ENCODE peak calls at places on chromosomes 3 and 15, in six cellular contexts. L is hepatocyte, N is HCT116, Q is OCI-LY7, O is GM23248, W is neural progenitor cell. T is an unnamed sample.

GRCh38 chr3:134056464-134056891 is 26.8 kb upstream of the SLCO2A1 start:
- DNase-seq in L (no peak), N (no peak), Q (no peak), O (no peak), W (no peak), T (no peak)

GRCh38 chr15:39079296-39079834 is 501.5 kb upstream of the THBS1 start:
- DNase-seq in L (peak), N (no peak), Q (no peak), O (peak), W (no peak), T (no peak)

GRCh38 chr3:133821767-133822638 is 16.4 kb downstream of the SRPRB start:
- DNase-seq in L (peak), N (peak), Q (no peak), O (peak), W (peak), T (peak)

GRCh38 chr15:49042165-49042564 is 4.1 kb downstream of the SECISBP2L start:
- DNase-seq in L (no peak), N (no peak), Q (no peak), O (no peak), W (no peak), T (no peak)

GRCh38 chr3:52827441-52827840 is 3.0 kb downstream of the ITIH4 start:
- DNase-seq in L (peak), N (no peak), Q (no peak), O (peak), W (no peak), T (no peak)

GRCh38 chr15:86333819-86334218 is 254.1 kb downstream of the AGBL1 start:
- DNase-seq in L (no peak), N (no peak), Q (no peak), O (no peak), W (no peak), T (no peak)

GRCh38 chr15:90228960-90229359 is 4.8 kb downstream of the CIB1 start:
- DNase-seq in L (no peak), N (no peak), Q (no peak), O (no peak), W (no peak), T (no peak)

GRCh38 chr3:107690522-107691138 is 167.9 kb downstream of the BBX start:
- DNase-seq in L (peak), N (peak), Q (peak), O (peak), W (peak), T (peak)

GRCh38 chr15:26325495-26325894 is 447.4 kb downstream of the GABRB3 start:
- DNase-seq in L (no peak), N (no peak), Q (no peak), O (no peak), W (no peak), T (no peak)

GRCh38 chr3:196684548-196685407 is 27.3 kb downstream of the CEP19 start:
- DNase-seq in L (peak), N (peak), Q (peak), O (peak), W (peak), T (peak)

GRCh38 chr3:58004972-58005371 is 3.2 kb upstream of the FLNB start:
- DNase-seq in L (no peak), N (no peak), Q (no peak), O (peak), W (no peak), T (no peak)

GRCh38 chr15:62453356-62453755 is 288.3 kb upstream of the C2CD4B start:
- DNase-seq in L (no peak), N (no peak), Q (no peak), O (peak), W (no peak), T (peak)

GRCh38 chr15:36691596-36691995 is 112.2 kb downstream of the CDIN1 start:
- DNase-seq in L (no peak), N (no peak), Q (no peak), O (no peak), W (no peak), T (no peak)

GRCh38 chr3:178485756-178486155 is 50.5 kb upstream of the KCNMB2 start:
- DNase-seq in L (no peak), N (no peak), Q (no peak), O (peak), W (no peak), T (no peak)

GRCh38 chr3:33363113-33363800 is 76.9 kb downstream of the UBP1 start:
- DNase-seq in L (no peak), N (no peak), Q (no peak), O (no peak), W (no peak), T (no peak)

GRCh38 chr15:65612616-65612946 is 1.6 kb upstream of the INTS14 start:
- DNase-seq in L (no peak), N (no peak), Q (no peak), O (peak), W (no peak), T (no peak)

GRCh38 chr15:70491183-70491621 is 272.2 kb downstream of the UACA start:
- DNase-seq in L (no peak), N (no peak), Q (peak), O (peak), W (no peak), T (no peak)

GRCh38 chr15:35038655-35039534 is 46.2 kb downstream of the NANOGP8 start:
- DNase-seq in L (no peak), N (no peak), Q (no peak), O (peak), W (no peak), T (no peak)

GRCh38 chr15:79593119-79593869 is 161.2 kb downstream of the MINAR1 start:
- DNase-seq in L (peak), N (no peak), Q (peak), O (peak), W (peak), T (no peak)

GRCh38 chr3:44948239-44948638 is 27.7 kb downstream of the ZDHHC3 start:
- DNase-seq in L (no peak), N (no peak), Q (no peak), O (no peak), W (no peak), T (no peak)

GRCh38 chr15:38362355-38362754 is 91.6 kb upstream of the FAM98B start:
- DNase-seq in L (no peak), N (no peak), Q (no peak), O (no peak), W (no peak), T (no peak)

GRCh38 chr3:142086581-142087090 is 62.7 kb downstream of the TFDP2 start:
- DNase-seq in L (peak), N (no peak), Q (no peak), O (peak), W (no peak), T (no peak)

GRCh38 chr3:26236991-26237682 is 385.4 kb upstream of the LRRC3B start:
- DNase-seq in L (no peak), N (no peak), Q (no peak), O (no peak), W (no peak), T (no peak)

GRCh38 chr3:71148455-71149060 is 435.0 kb downstream of the FOXP1 start:
- DNase-seq in L (no peak), N (no peak), Q (no peak), O (no peak), W (no peak), T (no peak)

GRCh38 chr3:71152039-71152891 is 431.3 kb downstream of the FOXP1 start:
- DNase-seq in L (no peak), N (no peak), Q (no peak), O (no peak), W (peak), T (no peak)

GRCh38 chr3:71153753-71154152 is 429.8 kb downstream of the FOXP1 start:
- DNase-seq in L (peak), N (no peak), Q (no peak), O (no peak), W (no peak), T (no peak)

GRCh38 chr3:71152892-71153265 is 430.6 kb downstream of the FOXP1 start:
- DNase-seq in L (peak), N (no peak), Q (no peak), O (no peak), W (no peak), T (no peak)

GRCh38 chr3:71150293-71150954 is 433.1 kb downstream of the FOXP1 start:
- DNase-seq in L (no peak), N (no peak), Q (no peak), O (no peak), W (no peak), T (no peak)
- TF ChIP-seq EZH2phosphoT487 in L (no peak), N (no peak), Q (no peak), O (no peak), W (no peak), T (no peak)

GRCh38 chr3:162601101-162601670 is 1104.6 kb downstream of the OTOL1 start:
- DNase-seq in L (no peak), N (no peak), Q (no peak), O (no peak), W (no peak), T (no peak)

GRCh38 chr3:162602619-162603018 is 1106.0 kb downstream of the OTOL1 start:
- DNase-seq in L (no peak), N (no peak), Q (no peak), O (no peak), W (no peak), T (no peak)

GRCh38 chr3:162597221-162597620 is 1100.6 kb downstream of the OTOL1 start:
- DNase-seq in L (no peak), N (no peak), Q (no peak), O (no peak), W (no peak), T (no peak)
- H2AFZ ChIP-seq in L (no peak), N (no peak), Q (no peak), O (no peak), W (peak), T (no peak)

DNA sequence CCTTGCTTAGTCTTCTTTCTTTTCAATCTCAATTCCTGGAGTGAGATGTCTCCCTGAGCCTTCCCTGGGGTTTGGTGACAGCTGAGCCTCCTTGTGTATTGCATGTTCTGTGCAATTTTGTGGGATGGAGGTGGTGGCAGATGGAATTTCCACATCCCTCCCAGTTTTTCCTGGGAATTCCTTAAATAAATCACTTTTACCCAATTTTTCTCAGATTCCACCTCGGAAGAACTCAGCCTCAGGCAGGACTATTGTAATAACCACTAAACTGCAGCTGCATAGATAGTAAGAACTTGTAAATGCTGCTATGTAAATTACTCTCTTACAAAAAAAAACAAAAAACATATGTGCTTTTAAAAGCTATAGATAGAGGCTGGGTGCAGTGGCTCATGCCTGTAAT is 88.5 kb upstream of the ABHD17C start:
- DNase-seq in L (no peak), N (no peak), Q (no peak), O (no peak), W (no peak), T (no peak)
- TF ChIP-seq EZH2phosphoT487 in L (no peak), N (no peak), Q (no peak), O (no peak), W (no peak), T (no peak)

DNA sequence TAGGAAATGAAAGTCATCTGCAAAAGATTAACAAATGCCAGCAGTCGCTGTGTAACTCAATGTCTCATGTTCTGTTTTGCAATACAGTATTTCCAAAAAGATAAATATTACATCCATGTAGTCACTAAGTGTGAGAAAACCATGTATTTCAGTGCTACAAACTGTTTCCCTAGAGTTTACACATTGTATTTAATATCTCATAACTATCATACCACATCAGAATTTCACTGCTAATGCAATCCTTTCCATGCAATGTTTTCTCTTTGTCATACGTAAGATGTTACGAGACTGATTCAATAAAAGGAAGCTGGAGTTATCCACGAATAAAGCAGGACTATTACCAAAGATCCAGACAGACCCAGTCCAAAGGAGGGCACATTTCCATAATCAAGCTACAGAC is 269.4 kb downstream of the GBE1 start:
- DNase-seq in L (no peak), N (no peak), Q (no peak), O (peak), W (no peak), T (no peak)
- H2AFZ ChIP-seq in L (no peak), N (no peak), Q (no peak), O (peak), W (no peak), T (no peak)

DNA sequence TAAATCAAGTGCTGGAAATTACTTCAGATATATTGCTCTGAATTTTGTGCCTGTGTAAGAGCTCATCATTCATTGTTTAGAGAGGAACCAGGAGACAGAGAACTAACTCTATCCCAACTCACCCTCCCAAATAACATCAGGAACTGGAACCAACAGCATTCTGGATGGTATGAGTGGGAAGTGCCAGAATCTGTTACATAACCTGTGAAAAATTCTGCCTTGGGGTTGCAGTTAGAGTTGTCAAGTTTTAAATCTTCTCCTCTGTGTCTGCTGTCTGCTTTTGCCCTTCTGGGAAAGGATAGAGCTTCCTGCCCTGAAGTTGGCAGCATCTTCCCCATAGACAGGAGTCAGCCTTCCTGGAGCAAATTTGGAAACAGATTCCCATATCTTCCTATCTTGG is 41.2 kb downstream of the TIMP4 start:
- DNase-seq in L (no peak), N (no peak), Q (no peak), O (no peak), W (no peak), T (no peak)
- TF ChIP-seq EZH2phosphoT487 in L (no peak), N (no peak), Q (no peak), O (no peak), W (no peak), T (no peak)

DNA sequence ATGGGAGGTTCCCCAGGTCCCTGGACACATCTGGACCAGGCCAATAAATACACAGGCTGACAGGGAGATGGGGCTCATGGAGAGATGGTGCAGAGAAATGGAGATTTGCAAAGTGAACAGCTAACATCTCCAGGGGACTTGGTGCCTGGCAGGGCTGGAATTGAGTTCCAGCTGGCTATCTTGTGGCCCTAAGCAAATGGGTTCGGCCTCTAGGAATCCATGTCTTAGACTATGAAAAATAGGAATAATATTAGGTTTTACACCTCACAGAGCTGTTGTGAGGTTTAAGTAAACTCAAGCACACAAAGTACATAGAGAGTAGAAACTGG is 82.9 kb upstream of the SPATA12 start:
- DNase-seq in L (no peak), N (no peak), Q (no peak), O (no peak), W (no peak), T (no peak)
- H2AFZ ChIP-seq in L (no peak), N (no peak), Q (no peak), O (no peak), W (no peak), T (no peak)

GRCh38 chr3:156024904-156025303 is 95.5 kb upstream of the KCNAB1 start:
- DNase-seq in L (no peak), N (no peak), Q (no peak), O (peak), W (peak), T (no peak)
- TF ChIP-seq EZH2phosphoT487 in L (no peak), N (no peak), Q (no peak), O (no peak), W (no peak), T (no peak)

GRCh38 chr3:152707314-152707713 is 127.6 kb upstream of the P2RY1 start:
- DNase-seq in L (no peak), N (no peak), Q (no peak), O (no peak), W (no peak), T (peak)
- H2AFZ ChIP-seq in L (no peak), N (no peak), Q (no peak), O (no peak), W (peak), T (peak)

GRCh38 chr3:59771760-59772159 is 721.9 kb upstream of the CFAP20DC start:
- DNase-seq in L (peak), N (no peak), Q (no peak), O (peak), W (no peak), T (no peak)
- TF ChIP-seq EZH2phosphoT487 in L (no peak), N (no peak), Q (no peak), O (no peak), W (no peak), T (no peak)

GRCh38 chr15:96321422-96322391 is 8.8 kb upstream of the NR2F2 start:
- DNase-seq in L (peak), N (no peak), Q (no peak), O (peak), W (peak), T (no peak)

GRCh38 chr15:96324900-96325299 is 5.6 kb upstream of the NR2F2 start:
- DNase-seq in L (no peak), N (no peak), Q (no peak), O (no peak), W (no peak), T (no peak)

GRCh38 chr15:96324192-96324895 is 6.2 kb upstream of the NR2F2 start:
- DNase-seq in L (no peak), N (no peak), Q (no peak), O (no peak), W (peak), T (no peak)

GRCh38 chr15:96322401-96323249 is 7.9 kb upstream of the NR2F2 start:
- DNase-seq in L (peak), N (no peak), Q (no peak), O (peak), W (peak), T (no peak)

DNA sequence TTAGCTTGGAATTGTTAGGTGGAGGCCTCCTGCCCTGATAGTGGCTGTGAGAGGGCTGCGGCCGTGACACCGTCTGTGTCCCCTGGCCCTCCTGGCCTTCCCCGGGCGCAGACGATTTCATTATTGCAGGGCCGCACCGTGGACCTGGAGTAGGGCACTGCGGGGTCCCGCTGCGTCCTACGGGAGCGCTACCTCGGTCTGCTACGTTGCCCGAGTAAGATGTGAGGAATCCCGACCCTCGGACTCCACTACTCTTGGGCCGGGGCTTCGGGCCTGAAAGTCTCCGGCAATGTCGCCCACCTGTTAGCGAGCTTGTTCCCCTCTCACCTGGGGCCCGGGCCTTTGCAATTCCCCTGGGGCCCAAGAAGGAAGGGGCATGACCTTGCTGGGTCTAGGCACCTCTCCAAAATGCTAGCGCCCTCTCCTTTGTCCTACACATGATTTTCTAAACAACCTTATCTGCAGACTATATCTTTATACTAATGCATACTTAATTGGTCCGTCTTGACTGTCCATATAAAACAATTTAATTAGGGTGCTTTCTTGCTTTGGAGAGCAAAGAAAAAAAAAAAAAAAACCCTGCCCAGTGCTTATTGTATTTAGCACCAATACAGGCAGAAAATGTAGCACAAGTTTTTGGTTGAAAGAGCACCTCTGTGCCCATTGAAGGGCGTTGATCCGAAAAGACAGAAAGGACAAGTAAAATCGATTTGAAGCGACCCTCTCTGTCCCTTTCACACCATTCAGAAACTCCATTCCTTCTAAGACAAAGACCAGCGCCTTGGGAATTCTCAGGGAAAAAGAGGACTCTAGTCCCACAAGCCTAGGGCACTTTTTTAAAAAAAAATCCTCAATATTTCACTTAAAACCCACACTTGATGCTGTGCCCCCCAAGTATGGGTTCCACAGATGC is 7.0 kb upstream of the NR2F2 start:
- DNase-seq in L (no peak), N (no peak), Q (no peak), O (no peak), W (peak), T (no peak)
- H2AFZ ChIP-seq in L (no peak), N (no peak), Q (no peak), O (peak), W (no peak), T (no peak)